ENCODE peak calls at places on chromosome 20, in eight cellular contexts. V is astrocyte of the spinal cord, P is hepatocyte, N is H9, X is fibroblast of pulmonary artery, S is epithelial cell of esophagus, A is neural crest cell, D is fibroblast of mammary gland. B is an unnamed sample.
A peak's percentile ranks its signal among the peaks of the same experiment; 100 is the strongest.

GRCh38 chr20:31816221-31816620 is 2.9 kb upstream of the MYLK2 start:
- DNase-seq in V (no peak), P (no peak), N (no peak), X (no peak), S (no peak), A (no peak), D (no peak), B (no peak)

GRCh38 chr20:20367681-20368413 is at the start of gene INSM1:
- DNase-seq in V (no peak), P (no peak), N (peak; percentile 80), X (no peak), S (no peak), A (peak; percentile 36), D (no peak), B (no peak)

GRCh38 chr20:36541227-36542018 is at the start of gene MYL9:
- DNase-seq in V (peak; percentile 73), P (peak; percentile 90), N (peak; percentile 76), X (peak; percentile 77), S (peak; percentile 53), A (peak; percentile 36), D (peak; percentile 40), B (peak; percentile 94)

GRCh38 chr20:19244291-19244690 is 31.8 kb downstream of the SLC24A3 start:
- DNase-seq in V (no peak), P (no peak), N (no peak), X (no peak), S (no peak), A (no peak), D (no peak), B (no peak)

GRCh38 chr20:47761478-47762047 is 23.7 kb downstream of the SULF2 start:
- DNase-seq in V (no peak), P (no peak), N (no peak), X (no peak), S (no peak), A (no peak), D (no peak), B (no peak)

GRCh38 chr20:61218886-61219480 is 33.1 kb upstream of the CDH4 start:
- DNase-seq in V (peak; percentile 10), P (no peak), N (no peak), X (no peak), S (no peak), A (no peak), D (peak; percentile 77), B (peak; percentile 81)

GRCh38 chr20:48284837-48285236 is 499.6 kb upstream of the SULF2 start:
- DNase-seq in V (no peak), P (no peak), N (no peak), X (peak; percentile 37), S (peak; percentile 52), A (no peak), D (no peak), B (peak; percentile 8)

GRCh38 chr20:41309817-41310216 is 7.7 kb downstream of the ZHX3 start:
- DNase-seq in V (peak; percentile 59), P (no peak), N (no peak), X (peak; percentile 78), S (peak; percentile 28), A (no peak), D (peak; percentile 94), B (peak; percentile 92)

GRCh38 chr20:51531141-51531710 is 11.3 kb downstream of the NFATC2 start:
- DNase-seq in V (peak; percentile 57), P (no peak), N (no peak), X (no peak), S (peak; percentile 97), A (no peak), D (no peak), B (no peak)

GRCh38 chr20:45432294-45432693 is 16.4 kb downstream of the PIGT start:
- DNase-seq in V (no peak), P (no peak), N (no peak), X (no peak), S (no peak), A (no peak), D (no peak), B (no peak)

GRCh38 chr20:59735486-59735885 is 131.1 kb downstream of the PHACTR3 start:
- DNase-seq in V (no peak), P (no peak), N (peak; percentile 9), X (no peak), S (no peak), A (no peak), D (no peak), B (no peak)

GRCh38 chr20:10573273-10573950 is 100.4 kb downstream of the JAG1 start:
- DNase-seq in V (peak; percentile 66), P (no peak), N (no peak), X (no peak), S (peak; percentile 65), A (no peak), D (no peak), B (no peak)

GRCh38 chr20:61120595-61121515 is 131.2 kb upstream of the CDH4 start:
- DNase-seq in V (peak; percentile 51), P (peak; percentile 84), N (peak; percentile 80), X (peak; percentile 26), S (peak; percentile 62), A (peak; percentile 49), D (peak; percentile 88), B (peak; percentile 57)

GRCh38 chr20:47907031-47907670 is 121.9 kb upstream of the SULF2 start:
- DNase-seq in V (no peak), P (no peak), N (no peak), X (no peak), S (no peak), A (no peak), D (no peak), B (no peak)

GRCh38 chr20:9281770-9282169 is 212.9 kb downstream of the PLCB4 start:
- DNase-seq in V (no peak), P (no peak), N (no peak), X (no peak), S (no peak), A (no peak), D (no peak), B (no peak)

GRCh38 chr20:48283470-48284110 is 498.3 kb upstream of the SULF2 start:
- DNase-seq in V (peak; percentile 77), P (peak; percentile 51), N (no peak), X (peak; percentile 97), S (peak; percentile 80), A (no peak), D (peak; percentile 77), B (peak; percentile 93)

GRCh38 chr20:29742699-29743100 is 1514.8 kb upstream of the DEFB115 start:
- DNase-seq in V (no peak), P (no peak), N (no peak), X (no peak), S (no peak), A (no peak), D (no peak), B (no peak)

GRCh38 chr20:25296094-25297093 is 48.5 kb downstream of the PYGB start:
- DNase-seq in V (no peak), P (peak; percentile 55), N (no peak), X (no peak), S (peak; percentile 22), A (no peak), D (peak; percentile 57), B (no peak)
- TF ChIP-seq CTCF in V (peak; percentile 50), P (peak; percentile 46), N (peak; percentile 52), X (peak; percentile 35), S (peak; percentile 44), A (peak; percentile 45), D (peak; percentile 36), B (peak; percentile 47)

GRCh38 chr20:57270204-57270937 is 3.9 kb upstream of the BMP7 start:
- DNase-seq in V (no peak), P (no peak), N (peak; percentile 41), X (no peak), S (no peak), A (no peak), D (no peak), B (no peak)
- TF ChIP-seq CTCF in V (no peak), P (no peak), N (peak; percentile 54), X (no peak), S (no peak), A (peak; percentile 34), D (no peak), B (no peak)

GRCh38 chr20:14986026-14986655 is 648.7 kb upstream of the FLRT3 start:
- DNase-seq in V (peak; percentile 5), P (peak; percentile 74), N (no peak), X (peak; percentile 33), S (peak; percentile 45), A (no peak), D (no peak), B (no peak)
- TF ChIP-seq CTCF in V (no peak), P (no peak), N (no peak), X (no peak), S (no peak), A (no peak), D (no peak), B (no peak)

GRCh38 chr20:1334761-1335160 is 5.8 kb upstream of the SDCBP2 start:
- DNase-seq in V (no peak), P (no peak), N (peak; percentile 29), X (no peak), S (peak; percentile 65), A (no peak), D (no peak), B (no peak)
- TF ChIP-seq CTCF in V (no peak), P (no peak), N (no peak), X (peak; percentile 20), S (peak; percentile 43), A (no peak), D (no peak), B (no peak)

B was measured in foreskin fibroblast.